ENCODE peak calls at places on chromosomes 12 and 14, in six cellular contexts. D, Y, P, X, O and W are unnamed samples.
A peak's percentile ranks its signal among the peaks of the same experiment; 100 is the strongest.

GRCh38 chr14:37901978-37902377 is 305.7 kb upstream of the SSTR1 start:
- DNase-seq in D (no peak), Y (peak; percentile 62), P (no peak), X (no peak), O (no peak), W (peak; percentile 67)

GRCh38 chr14:78612666-78613065 is 442.5 kb downstream of the NRXN3 start:
- DNase-seq in D (no peak), Y (no peak), P (no peak), X (no peak), O (no peak), W (no peak)

GRCh38 chr12:22018860-22019259 is 27.2 kb upstream of the CMAS start:
- DNase-seq in D (no peak), Y (no peak), P (no peak), X (no peak), O (no peak), W (no peak)

GRCh38 chr14:100540141-100540925 is 46.9 kb downstream of the BEGAIN start:
- DNase-seq in D (peak; percentile 72), Y (peak; percentile 93), P (peak; percentile 64), X (peak; percentile 31), O (peak; percentile 17), W (no peak)

GRCh38 chr12:43329381-43329780 is 222.6 kb downstream of the ADAMTS20 start:
- DNase-seq in D (no peak), Y (peak; percentile 5), P (no peak), X (no peak), O (no peak), W (no peak)

GRCh38 chr12:15863984-15864383 is 18.2 kb upstream of the STRAP start:
- DNase-seq in D (no peak), Y (no peak), P (no peak), X (no peak), O (no peak), W (no peak)

GRCh38 chr12:132275110-132275531 is 54.3 kb downstream of the GALNT9 start:
- DNase-seq in D (peak; percentile 8), Y (peak; percentile 97), P (peak; percentile 66), X (peak; percentile 16), O (no peak), W (peak; percentile 11)

GRCh38 chr12:25420116-25420515 is 133.0 kb downstream of the LMNTD1 start:
- DNase-seq in D (no peak), Y (no peak), P (no peak), X (no peak), O (no peak), W (no peak)

GRCh38 chr12:98446716-98447115 is 68.7 kb upstream of the TMPO start:
- DNase-seq in D (no peak), Y (no peak), P (no peak), X (no peak), O (no peak), W (no peak)

GRCh38 chr12:108430245-108430644 is 84.8 kb upstream of the FICD start:
- DNase-seq in D (peak; percentile 8), Y (no peak), P (no peak), X (no peak), O (no peak), W (no peak)

GRCh38 chr12:100574262-100575074 is 984 bp downstream of the GAS2L3 start:
- DNase-seq in D (peak; percentile 7), Y (peak; percentile 73), P (peak; percentile 34), X (no peak), O (no peak), W (no peak)

DNA sequence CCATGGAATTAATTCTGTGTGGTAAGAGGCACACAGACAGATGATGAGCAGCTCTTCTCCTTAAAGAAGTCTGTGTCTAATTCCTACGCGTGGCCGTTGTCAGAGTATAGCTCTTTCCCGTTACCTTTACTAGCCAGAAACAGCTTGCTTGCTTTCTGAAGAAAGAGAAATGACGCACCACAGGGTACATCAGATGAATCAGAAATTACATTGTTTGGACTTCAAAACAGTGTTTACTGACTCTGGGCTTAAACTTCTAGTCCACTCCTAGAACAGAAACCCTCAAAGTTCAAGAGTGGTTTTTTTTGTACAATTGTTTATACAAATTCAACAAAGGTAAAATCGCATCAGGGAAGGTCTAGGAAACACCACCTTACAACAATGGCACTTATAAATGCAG is 29.0 kb downstream of the RNF34 start:
- DNase-seq in D (no peak), Y (no peak), P (no peak), X (no peak), O (no peak), W (no peak)
- H3K36me3 ChIP-seq in D (peaks cover 30% of the 10 kb centered on the region), Y (peaks cover 63% of the 10 kb centered on the region), P (peaks cover 81% of the 10 kb centered on the region), X (peaks cover 30% of the 10 kb centered on the region), O (no peaks in the 10 kb centered on the region), W (peaks cover 24% of the 10 kb centered on the region)

GRCh38 chr12:117360222-117360550 is 1.2 kb downstream of the NOS1 start:
- DNase-seq in D (no peak), Y (no peak), P (no peak), X (no peak), O (no peak), W (no peak)

GRCh38 chr12:117361312-117361670 is at the start of gene NOS1:
- DNase-seq in D (no peak), Y (peak; percentile 68), P (no peak), X (no peak), O (no peak), W (no peak)

GRCh38 chr12:117361905-117362304 is 479 bp upstream of the NOS1 start:
- DNase-seq in D (no peak), Y (no peak), P (no peak), X (no peak), O (no peak), W (no peak)

GRCh38 chr12:117359029-117359845 is 2.2 kb downstream of the NOS1 start:
- DNase-seq in D (no peak), Y (no peak), P (no peak), X (no peak), O (no peak), W (no peak)

DNA sequence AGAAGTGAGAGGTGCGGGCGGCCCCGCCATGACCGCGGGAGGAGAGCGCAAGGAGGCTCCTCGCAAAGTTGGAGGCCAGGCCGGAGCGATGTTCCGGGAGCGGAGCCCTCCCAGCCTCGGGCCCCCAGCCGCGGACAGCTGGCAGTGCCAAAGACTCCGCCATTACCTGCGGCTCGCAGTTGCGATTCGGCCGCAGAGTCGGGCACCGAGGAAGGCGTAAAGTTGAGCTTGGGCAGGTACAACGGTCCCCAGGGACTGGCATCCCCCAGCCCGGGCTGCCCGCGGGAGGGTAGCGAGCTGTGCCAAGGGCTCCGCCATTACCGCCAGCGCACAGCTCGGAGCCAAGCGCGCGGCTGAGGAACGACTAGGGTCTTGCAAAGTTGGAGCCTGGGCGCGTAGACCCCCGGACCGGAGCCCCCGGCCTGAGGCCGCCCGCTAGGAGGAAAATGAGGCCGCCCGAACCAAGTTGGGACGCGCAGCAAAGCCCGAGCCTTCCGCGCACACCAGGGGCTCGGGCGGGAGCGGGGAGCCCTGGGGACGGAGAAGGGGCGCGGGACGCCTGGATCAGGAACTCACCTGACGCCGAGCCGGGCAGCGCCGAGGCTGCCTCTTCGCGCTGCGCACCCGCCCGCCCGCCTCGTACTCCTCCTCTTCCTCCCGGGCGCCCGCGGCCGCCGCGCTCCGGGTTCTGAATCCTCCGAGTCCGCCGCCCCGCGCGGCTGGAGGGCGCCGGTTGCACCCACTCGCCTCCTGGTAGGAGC is 695 bp downstream of the NOS1 start:
- DNase-seq in D (no peak), Y (no peak), P (no peak), X (no peak), O (no peak), W (no peak)
- H3K27me3 ChIP-seq in D (no peaks in the 10 kb centered on the region), Y (peaks cover 40% of the 10 kb centered on the region), P (peaks cover 72% of the 10 kb centered on the region), X (peaks cover 47% of the 10 kb centered on the region), O (peaks cover 21% of the 10 kb centered on the region), W (peaks cover 13% of the 10 kb centered on the region)

GRCh38 chr14:54711312-54711711 is 144.4 kb downstream of the SAMD4A start:
- DNase-seq in D (no peak), Y (no peak), P (no peak), X (no peak), O (no peak), W (no peak)
- H3K36me3 ChIP-seq in D (no peaks in the 10 kb centered on the region), Y (no peaks in the 10 kb centered on the region), P (no peaks in the 10 kb centered on the region), X (peaks cover 8% of the 10 kb centered on the region), O (no peaks in the 10 kb centered on the region), W (no peaks in the 10 kb centered on the region)

GRCh38 chr14:89024691-89025090 is 200.2 kb downstream of the TTC8 start:
- DNase-seq in D (no peak), Y (no peak), P (peak; percentile 47), X (no peak), O (no peak), W (no peak)

GRCh38 chr14:89022274-89022673 is 197.8 kb downstream of the TTC8 start:
- DNase-seq in D (no peak), Y (no peak), P (no peak), X (no peak), O (no peak), W (no peak)

GRCh38 chr14:89028462-89029134 is 204.1 kb downstream of the TTC8 start:
- DNase-seq in D (no peak), Y (peak; percentile 86), P (no peak), X (no peak), O (no peak), W (no peak)

GRCh38 chr14:89027097-89027740 is 202.8 kb downstream of the TTC8 start:
- DNase-seq in D (peak; percentile 40), Y (peak; percentile 96), P (no peak), X (peak; percentile 21), O (peak; percentile 46), W (no peak)

DNA sequence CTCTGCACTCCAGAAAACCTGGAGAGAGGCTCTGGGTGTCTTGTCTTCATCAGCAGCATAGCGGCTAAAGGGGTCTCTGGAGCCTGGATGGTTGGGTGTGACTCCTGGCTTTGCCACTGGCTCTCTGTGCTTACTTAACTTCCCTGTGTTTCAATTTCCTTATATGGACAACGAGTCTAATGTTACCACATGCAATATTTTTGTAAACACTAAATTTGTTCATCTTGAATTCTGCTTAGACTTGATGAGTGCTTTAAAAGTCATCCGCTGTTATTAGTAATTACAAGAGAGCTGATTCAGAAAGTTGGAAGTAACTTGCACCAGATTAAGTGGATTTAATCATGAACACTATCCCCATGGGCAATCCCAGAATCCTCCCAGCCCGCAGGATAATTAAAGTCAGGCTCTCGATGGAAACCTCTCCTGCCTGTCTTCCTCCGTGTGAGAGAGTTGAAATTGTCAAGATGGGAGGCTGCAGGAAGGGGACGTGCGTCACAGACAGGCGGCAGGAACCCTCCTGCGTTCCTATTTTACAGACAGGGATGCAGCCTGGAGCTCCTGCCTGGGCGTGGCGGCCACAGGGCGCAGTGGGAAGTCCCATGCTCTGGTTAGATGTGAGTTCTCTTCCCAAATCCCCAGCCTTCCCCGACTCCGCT is 201.3 kb downstream of the TTC8 start:
- DNase-seq in D (no peak), Y (peak; percentile 86), P (no peak), X (no peak), O (peak; percentile 35), W (peak; percentile 83)
- H3K27me3 ChIP-seq in D (peaks cover 6% of the 10 kb centered on the region), Y (peaks cover 31% of the 10 kb centered on the region), P (no peaks in the 10 kb centered on the region), X (no peaks in the 10 kb centered on the region), O (no peaks in the 10 kb centered on the region), W (no peaks in the 10 kb centered on the region)

DNA sequence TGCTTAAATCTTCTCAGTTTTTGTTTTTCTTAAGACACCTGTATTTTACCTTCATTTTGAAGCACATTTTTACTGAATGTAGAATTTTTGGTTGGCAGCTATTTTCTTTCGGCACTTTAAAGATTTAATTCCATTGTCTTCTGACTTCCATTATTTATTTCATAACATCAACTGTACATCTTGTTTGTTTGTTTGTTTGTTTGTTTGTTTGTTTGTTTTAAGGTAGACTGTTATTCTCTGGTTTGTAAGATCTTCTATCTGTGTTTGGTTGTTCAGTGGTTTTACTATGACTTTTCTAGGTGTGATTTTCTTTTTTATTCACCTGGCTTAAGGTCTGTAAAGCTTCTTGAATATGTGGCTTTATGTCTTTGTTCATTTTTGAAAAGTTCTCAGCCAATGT is 61.9 kb downstream of the IFT81 start:
- DNase-seq in D (no peak), Y (no peak), P (no peak), X (no peak), O (no peak), W (no peak)
- H3K36me3 ChIP-seq in D (no peaks in the 10 kb centered on the region), Y (peaks cover 6% of the 10 kb centered on the region), P (peaks cover 11% of the 10 kb centered on the region), X (peaks cover 6% of the 10 kb centered on the region), O (no peaks in the 10 kb centered on the region), W (peaks cover 2% of the 10 kb centered on the region)